ENCODE peak calls at places on chromosomes 6 and 20, in six cellular contexts. F is activated CD4-positive, alpha-beta T cell treated with anti-CD3 and anti-CD28 coated beads for 1 hour; Y is COR-L47; O is pancreas; L is activated naive CD4-positive, alpha-beta T cell treated with anti-CD3 and anti-CD28 coated beads, Interleukin-2, amount 10 ng/mL, durations not matched to agents 7 days and 5 days; G is stimulated activated CD4-positive, alpha-beta T cell treated with anti-CD3 and anti-CD28 coated beads, TNF-alpha, amount 100 ng/mL, for 48 hours. W is an unnamed sample.

GRCh38 chr20:54194724-54195438 is 13.0 kb upstream of the PFDN4 start:
- DNase-seq in F (no peak), Y (no peak), O (no peak), L (no peak), G (no peak), W (no peak)

GRCh38 chr6:169371344-169372144 is 117.9 kb upstream of the THBS2 start:
- DNase-seq in F (no peak), Y (no peak), O (no peak), L (no peak), G (no peak), W (no peak)

GRCh38 chr20:64183313-64183712 is 19.1 kb downstream of the MYT1 start:
- DNase-seq in F (no peak), Y (no peak), O (no peak), L (no peak), G (no peak), W (no peak)

GRCh38 chr6:75579951-75580350 is 21.7 kb upstream of the SENP6 start:
- DNase-seq in F (no peak), Y (no peak), O (no peak), L (no peak), G (no peak), W (no peak)

GRCh38 chr20:10398834-10399369 is 35.1 kb downstream of the MKKS start:
- DNase-seq in F (no peak), Y (no peak), O (no peak), L (no peak), G (no peak), W (no peak)

GRCh38 chr6:128696651-128697391 is 176.4 kb upstream of the PTPRK start:
- DNase-seq in F (no peak), Y (no peak), O (no peak), L (no peak), G (no peak), W (no peak)

GRCh38 chr6:678515-678914 is 14.4 kb downstream of the EXOC2 start:
- DNase-seq in F (no peak), Y (no peak), O (no peak), L (no peak), G (no peak), W (no peak)

GRCh38 chr6:16157909-16158308 is 29.0 kb downstream of the MYLIP start:
- DNase-seq in F (no peak), Y (peak; percentile 85), O (no peak), L (no peak), G (no peak), W (no peak)

GRCh38 chr20:62588458-62589149 is 53.7 kb upstream of the SLCO4A1 start:
- DNase-seq in F (no peak), Y (no peak), O (no peak), L (no peak), G (no peak), W (no peak)

GRCh38 chr20:43543138-43543537 is 15.7 kb upstream of the SGK2 start:
- DNase-seq in F (no peak), Y (no peak), O (no peak), L (no peak), G (no peak), W (no peak)

GRCh38 chr6:169793408-169793807 is 42.0 kb downstream of the ERMARD start:
- DNase-seq in F (no peak), Y (no peak), O (peak; percentile 7), L (no peak), G (no peak), W (no peak)